ENCODE peak calls at places on chromosomes 3 and 15, in eight cellular contexts. One of them, this sample, is unnamed.
A peak's percentile ranks its signal among the peaks of the same experiment; 100 is the strongest.

GRCh38 chr15:101042320-101042719 is 123.2 kb downstream of the LRRK1 start:
- DNase-seq in GM23248: no peak
- DNase-seq in SW480: no peak
- DNase-seq in anterior cingulate cortex: no peak
- DNase-seq in LHCN-M2: no peak
- DNase-seq in stimulated activated naive CD8-positive, alpha-beta T cell treated with anti-CD3 and anti-CD28 coated beads, Interleukin-15, Interleukin-2, amounts not matched to agents 100 U/mL and 50 U/mL, for 24 hours: no peak
- DNase-seq in NCI-H510A: no peak
- DNase-seq in fibroblast of mammary gland: no peak
- DNase-seq in this sample: no peak

GRCh38 chr3:160098261-160098908 is 109.8 kb downstream of the IL12A start:
- DNase-seq in LHCN-M2: peak; percentile 17
- DNase-seq in GM23248: peak; percentile 54
- DNase-seq in stimulated activated naive CD8-positive, alpha-beta T cell treated with anti-CD3 and anti-CD28 coated beads, Interleukin-15, Interleukin-2, amounts not matched to agents 100 U/mL and 50 U/mL, for 24 hours: no peak
- DNase-seq in anterior cingulate cortex: no peak
- DNase-seq in NCI-H510A: no peak
- DNase-seq in SW480: no peak
- DNase-seq in fibroblast of mammary gland: peak; percentile 50
- DNase-seq in this sample: peak; percentile 37

GRCh38 chr3:131250466-131250865 is 131.1 kb upstream of the NUDT16 start:
- DNase-seq in stimulated activated naive CD8-positive, alpha-beta T cell treated with anti-CD3 and anti-CD28 coated beads, Interleukin-15, Interleukin-2, amounts not matched to agents 100 U/mL and 50 U/mL, for 24 hours: no peak
- DNase-seq in fibroblast of mammary gland: no peak
- DNase-seq in anterior cingulate cortex: no peak
- DNase-seq in NCI-H510A: no peak
- DNase-seq in SW480: no peak
- DNase-seq in LHCN-M2: no peak
- DNase-seq in GM23248: no peak
- DNase-seq in this sample: no peak

GRCh38 chr15:49096090-49096750 is 50.0 kb upstream of the SECISBP2L start:
- DNase-seq in fibroblast of mammary gland: no peak
- DNase-seq in GM23248: no peak
- DNase-seq in stimulated activated naive CD8-positive, alpha-beta T cell treated with anti-CD3 and anti-CD28 coated beads, Interleukin-15, Interleukin-2, amounts not matched to agents 100 U/mL and 50 U/mL, for 24 hours: no peak
- DNase-seq in SW480: no peak
- DNase-seq in LHCN-M2: no peak
- DNase-seq in NCI-H510A: no peak
- DNase-seq in anterior cingulate cortex: no peak
- DNase-seq in this sample: no peak

GRCh38 chr15:89964555-89964954 is 36.6 kb upstream of the ZNF710 start:
- DNase-seq in stimulated activated naive CD8-positive, alpha-beta T cell treated with anti-CD3 and anti-CD28 coated beads, Interleukin-15, Interleukin-2, amounts not matched to agents 100 U/mL and 50 U/mL, for 24 hours: no peak
- DNase-seq in fibroblast of mammary gland: no peak
- DNase-seq in SW480: no peak
- DNase-seq in NCI-H510A: no peak
- DNase-seq in GM23248: no peak
- DNase-seq in anterior cingulate cortex: no peak
- DNase-seq in LHCN-M2: no peak
- DNase-seq in this sample: peak; percentile 11

GRCh38 chr3:50502584-50503423 is 630 bp downstream of the CACNA2D2 start:
- DNase-seq in GM23248: peak; percentile 9
- DNase-seq in anterior cingulate cortex: no peak
- DNase-seq in SW480: no peak
- DNase-seq in stimulated activated naive CD8-positive, alpha-beta T cell treated with anti-CD3 and anti-CD28 coated beads, Interleukin-15, Interleukin-2, amounts not matched to agents 100 U/mL and 50 U/mL, for 24 hours: no peak
- DNase-seq in LHCN-M2: no peak
- DNase-seq in fibroblast of mammary gland: no peak
- DNase-seq in NCI-H510A: no peak
- DNase-seq in this sample: no peak

GRCh38 chr3:117463276-117463675 is 753.7 kb downstream of the TUSC7 start:
- DNase-seq in NCI-H510A: no peak
- DNase-seq in fibroblast of mammary gland: no peak
- DNase-seq in anterior cingulate cortex: no peak
- DNase-seq in GM23248: peak; percentile 38
- DNase-seq in SW480: no peak
- DNase-seq in stimulated activated naive CD8-positive, alpha-beta T cell treated with anti-CD3 and anti-CD28 coated beads, Interleukin-15, Interleukin-2, amounts not matched to agents 100 U/mL and 50 U/mL, for 24 hours: no peak
- DNase-seq in LHCN-M2: no peak
- DNase-seq in this sample: no peak

GRCh38 chr3:72597043-72597442 is 251.2 kb downstream of the SHQ1 start:
- DNase-seq in GM23248: no peak
- DNase-seq in LHCN-M2: no peak
- DNase-seq in fibroblast of mammary gland: no peak
- DNase-seq in SW480: no peak
- DNase-seq in NCI-H510A: no peak
- DNase-seq in anterior cingulate cortex: no peak
- DNase-seq in stimulated activated naive CD8-positive, alpha-beta T cell treated with anti-CD3 and anti-CD28 coated beads, Interleukin-15, Interleukin-2, amounts not matched to agents 100 U/mL and 50 U/mL, for 24 hours: no peak
- DNase-seq in this sample: no peak

GRCh38 chr3:185960518-185961288 is 22.9 kb upstream of the TRA2B start:
- DNase-seq in anterior cingulate cortex: no peak
- DNase-seq in LHCN-M2: no peak
- DNase-seq in SW480: peak; percentile 84
- DNase-seq in fibroblast of mammary gland: no peak
- DNase-seq in stimulated activated naive CD8-positive, alpha-beta T cell treated with anti-CD3 and anti-CD28 coated beads, Interleukin-15, Interleukin-2, amounts not matched to agents 100 U/mL and 50 U/mL, for 24 hours: peak; percentile 28
- DNase-seq in NCI-H510A: no peak
- DNase-seq in GM23248: peak; percentile 50
- DNase-seq in this sample: no peak

GRCh38 chr3:185400866-185401265 is 37.9 kb downstream of the MAP3K13 start:
- DNase-seq in anterior cingulate cortex: no peak
- DNase-seq in stimulated activated naive CD8-positive, alpha-beta T cell treated with anti-CD3 and anti-CD28 coated beads, Interleukin-15, Interleukin-2, amounts not matched to agents 100 U/mL and 50 U/mL, for 24 hours: no peak
- DNase-seq in fibroblast of mammary gland: no peak
- DNase-seq in SW480: no peak
- DNase-seq in LHCN-M2: no peak
- DNase-seq in GM23248: no peak
- DNase-seq in NCI-H510A: no peak
- DNase-seq in this sample: no peak

GRCh38 chr3:176167272-176167671 is 1030.0 kb downstream of the TBL1XR1 start:
- DNase-seq in anterior cingulate cortex: no peak
- DNase-seq in SW480: no peak
- DNase-seq in fibroblast of mammary gland: no peak
- DNase-seq in GM23248: no peak
- DNase-seq in NCI-H510A: peak; percentile 16
- DNase-seq in LHCN-M2: no peak
- DNase-seq in stimulated activated naive CD8-positive, alpha-beta T cell treated with anti-CD3 and anti-CD28 coated beads, Interleukin-15, Interleukin-2, amounts not matched to agents 100 U/mL and 50 U/mL, for 24 hours: no peak
- DNase-seq in this sample: peak; percentile 33

GRCh38 chr3:186386883-186387560 is 25.0 kb upstream of the DGKG start:
- DNase-seq in fibroblast of mammary gland: peak; percentile 11
- DNase-seq in LHCN-M2: no peak
- DNase-seq in NCI-H510A: no peak
- DNase-seq in anterior cingulate cortex: no peak
- DNase-seq in GM23248: no peak
- DNase-seq in SW480: no peak
- DNase-seq in stimulated activated naive CD8-positive, alpha-beta T cell treated with anti-CD3 and anti-CD28 coated beads, Interleukin-15, Interleukin-2, amounts not matched to agents 100 U/mL and 50 U/mL, for 24 hours: no peak
- DNase-seq in this sample: peak; percentile 24

GRCh38 chr3:37645801-37646380 is 215.8 kb upstream of the CTDSPL start:
- DNase-seq in stimulated activated naive CD8-positive, alpha-beta T cell treated with anti-CD3 and anti-CD28 coated beads, Interleukin-15, Interleukin-2, amounts not matched to agents 100 U/mL and 50 U/mL, for 24 hours: no peak
- DNase-seq in NCI-H510A: no peak
- DNase-seq in SW480: no peak
- DNase-seq in anterior cingulate cortex: no peak
- DNase-seq in GM23248: no peak
- DNase-seq in LHCN-M2: no peak
- DNase-seq in fibroblast of mammary gland: no peak
- DNase-seq in this sample: peak; percentile 22

GRCh38 chr15:70095387-70096214 is 2.1 kb downstream of the TLE3 start:
- DNase-seq in anterior cingulate cortex: no peak
- DNase-seq in fibroblast of mammary gland: no peak
- DNase-seq in NCI-H510A: no peak
- DNase-seq in LHCN-M2: peak; percentile 15
- DNase-seq in stimulated activated naive CD8-positive, alpha-beta T cell treated with anti-CD3 and anti-CD28 coated beads, Interleukin-15, Interleukin-2, amounts not matched to agents 100 U/mL and 50 U/mL, for 24 hours: peak; percentile 71
- DNase-seq in GM23248: peak; percentile 62
- DNase-seq in SW480: peak; percentile 64
- DNase-seq in this sample: no peak

GRCh38 chr3:39657775-39658174 is 151.6 kb upstream of the MYRIP start:
- DNase-seq in stimulated activated naive CD8-positive, alpha-beta T cell treated with anti-CD3 and anti-CD28 coated beads, Interleukin-15, Interleukin-2, amounts not matched to agents 100 U/mL and 50 U/mL, for 24 hours: no peak
- DNase-seq in fibroblast of mammary gland: no peak
- DNase-seq in LHCN-M2: no peak
- DNase-seq in NCI-H510A: no peak
- DNase-seq in SW480: no peak
- DNase-seq in anterior cingulate cortex: no peak
- DNase-seq in GM23248: no peak
- DNase-seq in this sample: no peak

GRCh38 chr3:68915973-68916372 is 16.4 kb downstream of the TAFA4 start:
- DNase-seq in anterior cingulate cortex: no peak
- DNase-seq in LHCN-M2: no peak
- DNase-seq in GM23248: no peak
- DNase-seq in NCI-H510A: no peak
- DNase-seq in stimulated activated naive CD8-positive, alpha-beta T cell treated with anti-CD3 and anti-CD28 coated beads, Interleukin-15, Interleukin-2, amounts not matched to agents 100 U/mL and 50 U/mL, for 24 hours: no peak
- DNase-seq in SW480: no peak
- DNase-seq in fibroblast of mammary gland: no peak
- DNase-seq in this sample: no peak

GRCh38 chr15:82875411-82876003 is 66.1 kb downstream of the WHAMM start:
- DNase-seq in NCI-H510A: no peak
- DNase-seq in SW480: no peak
- DNase-seq in stimulated activated naive CD8-positive, alpha-beta T cell treated with anti-CD3 and anti-CD28 coated beads, Interleukin-15, Interleukin-2, amounts not matched to agents 100 U/mL and 50 U/mL, for 24 hours: no peak
- DNase-seq in GM23248: peak; percentile 90
- DNase-seq in fibroblast of mammary gland: peak; percentile 81
- DNase-seq in LHCN-M2: peak; percentile 82
- DNase-seq in anterior cingulate cortex: no peak
- DNase-seq in this sample: peak; percentile 33

GRCh38 chr15:51093865-51094605 is 671 bp downstream of the TNFAIP8L3 start:
- DNase-seq in fibroblast of mammary gland: no peak
- DNase-seq in LHCN-M2: peak; percentile 54
- DNase-seq in SW480: no peak
- DNase-seq in anterior cingulate cortex: no peak
- DNase-seq in NCI-H510A: no peak
- DNase-seq in GM23248: peak; percentile 61
- DNase-seq in stimulated activated naive CD8-positive, alpha-beta T cell treated with anti-CD3 and anti-CD28 coated beads, Interleukin-15, Interleukin-2, amounts not matched to agents 100 U/mL and 50 U/mL, for 24 hours: peak; percentile 25
- DNase-seq in this sample: peak; percentile 56

GRCh38 chr3:39000008-39000450 is 51.7 kb downstream of the SCN11A start:
- DNase-seq in stimulated activated naive CD8-positive, alpha-beta T cell treated with anti-CD3 and anti-CD28 coated beads, Interleukin-15, Interleukin-2, amounts not matched to agents 100 U/mL and 50 U/mL, for 24 hours: no peak
- DNase-seq in fibroblast of mammary gland: peak; percentile 78
- DNase-seq in SW480: peak; percentile 89
- DNase-seq in NCI-H510A: peak; percentile 1
- DNase-seq in anterior cingulate cortex: no peak
- DNase-seq in GM23248: peak; percentile 83
- DNase-seq in LHCN-M2: peak; percentile 65
- DNase-seq in this sample: peak; percentile 55

GRCh38 chr3:160941885-160942494 is 163.2 kb downstream of the B3GALNT1 start:
- DNase-seq in anterior cingulate cortex: no peak
- DNase-seq in fibroblast of mammary gland: peak; percentile 76
- DNase-seq in LHCN-M2: peak; percentile 56
- DNase-seq in SW480: peak; percentile 72
- DNase-seq in GM23248: peak; percentile 67
- DNase-seq in stimulated activated naive CD8-positive, alpha-beta T cell treated with anti-CD3 and anti-CD28 coated beads, Interleukin-15, Interleukin-2, amounts not matched to agents 100 U/mL and 50 U/mL, for 24 hours: peak; percentile 78
- DNase-seq in NCI-H510A: no peak
- DNase-seq in this sample: peak; percentile 84

GRCh38 chr15:57743424-57743823 is 36.9 kb downstream of the POLR2M start:
- DNase-seq in SW480: peak; percentile 4
- DNase-seq in stimulated activated naive CD8-positive, alpha-beta T cell treated with anti-CD3 and anti-CD28 coated beads, Interleukin-15, Interleukin-2, amounts not matched to agents 100 U/mL and 50 U/mL, for 24 hours: no peak
- DNase-seq in NCI-H510A: no peak
- DNase-seq in anterior cingulate cortex: no peak
- DNase-seq in fibroblast of mammary gland: peak; percentile 23
- DNase-seq in GM23248: no peak
- DNase-seq in LHCN-M2: no peak
- DNase-seq in this sample: peak; percentile 14

This sample was measured in MCF 10A.